ENCODE peak calls at places on chromosome 19, in five cellular contexts. G is K562, O is H1, T is GM12878, D is HepG2. P is an unnamed sample.

GRCh38 chr19:3146677-3147100 is 10.9 kb downstream of the GNA15 start:
- DNase-seq in D (peak; percentile 21), O (peak; percentile 96), T (no peak), G (peak; percentile 68), P (no peak)

GRCh38 chr19:39194832-39195542 is 1.8 kb upstream of the NCCRP1 start:
- DNase-seq in O (no peak), T (no peak), D (no peak), G (no peak), P (no peak)

GRCh38 chr19:14147797-14148605 is 11.6 kb upstream of the ASF1B start:
- DNase-seq in G (peak; percentile 81), T (no peak), D (peak; percentile 39), O (peak; percentile 73), P (peak; percentile 36)

GRCh38 chr19:50933640-50934039 is 19.2 kb downstream of the KLK5 start:
- DNase-seq in G (no peak), T (no peak), D (no peak), O (no peak), P (no peak)

GRCh38 chr19:3665681-3666544 is 34.4 kb downstream of the PIP5K1C start:
- DNase-seq in T (no peak), O (peak; percentile 96), G (peak; percentile 90), D (peak; percentile 13), P (no peak)

GRCh38 chr19:44303976-44304568 is 753 bp downstream of the ZNF235 start:
- DNase-seq in D (no peak), G (peak; percentile 16), T (no peak), O (no peak), P (no peak)

GRCh38 chr19:4577020-4577782 is 17.7 kb upstream of the SEMA6B start:
- DNase-seq in O (peak; percentile 55), D (no peak), G (peak; percentile 55), T (no peak), P (no peak)

GRCh38 chr19:49553451-49554271 is 25.9 kb downstream of the RCN3 start:
- DNase-seq in G (no peak), T (no peak), O (no peak), D (peak; percentile 79), P (no peak)

GRCh38 chr19:1811472-1811894 is 593 bp downstream of the ATP8B3 start:
- DNase-seq in O (no peak), D (peak; percentile 59), T (no peak), G (peak; percentile 90), P (peak; percentile 90)

DNA sequence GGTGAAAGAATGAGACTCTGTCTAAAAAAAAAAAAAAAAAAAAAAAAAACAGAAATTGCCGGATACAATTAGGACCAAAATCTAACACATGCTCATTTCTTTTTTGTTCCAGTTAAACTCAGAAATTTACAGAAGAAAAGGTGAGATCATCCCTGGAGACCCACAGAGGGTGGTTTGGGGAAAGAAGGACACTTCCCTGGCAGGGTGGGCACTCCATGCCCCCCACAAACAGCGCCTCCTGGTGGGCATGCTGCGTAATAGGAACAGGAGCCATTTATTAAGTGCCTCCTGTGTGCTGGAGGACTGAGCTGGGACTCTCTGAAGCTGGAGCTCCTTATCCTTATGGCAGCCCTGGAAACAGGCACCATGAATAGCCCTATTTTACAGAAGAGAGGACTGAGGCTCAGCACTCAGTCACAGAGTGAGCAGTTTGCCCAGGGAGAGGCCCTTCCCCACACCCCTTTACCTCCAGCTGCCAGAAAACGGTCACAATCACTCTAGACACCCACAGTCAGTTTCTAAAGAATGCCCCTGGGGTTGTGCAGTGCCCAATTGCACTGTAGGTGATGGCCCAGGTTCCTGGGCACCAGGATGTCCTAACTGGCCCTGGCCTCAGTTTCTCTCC is 10.1 kb downstream of the C19orf38 start:
- DNase-seq in O (peak; percentile 78), D (no peak), T (no peak), G (peak; percentile 73), P (no peak)
- TF ChIP-seq CTCF in O (peak; percentile 93), D (peak; percentile 75), T (peak; percentile 91), G (peak; percentile 99), P (peak; percentile 96)

DNA sequence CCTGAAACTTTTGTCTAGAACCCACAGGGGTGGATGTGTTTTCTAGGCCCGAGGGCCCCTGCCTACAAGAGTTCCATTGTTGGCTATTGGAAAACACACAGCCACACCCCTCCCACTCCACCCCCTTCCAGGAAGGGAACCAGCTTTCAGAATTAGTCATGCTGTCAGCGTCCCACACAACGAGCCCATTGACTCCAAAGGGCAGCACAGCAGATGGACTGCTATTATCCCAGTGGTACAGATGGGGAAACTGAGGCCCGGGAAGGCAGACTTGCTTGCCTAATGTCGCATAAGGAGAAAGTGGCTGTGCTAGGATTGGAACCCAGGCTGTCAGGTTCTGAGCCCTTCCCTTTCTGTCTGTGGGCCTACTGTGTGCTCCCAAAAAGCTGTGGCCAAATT is 8.1 kb upstream of the FXYD3 start:
- DNase-seq in G (peak; percentile 68), O (no peak), D (peak; percentile 90), T (no peak), P (peak; percentile 78)
- TF ChIP-seq SRF in G (no peak), O (no peak), D (no peak), T (no peak), P (no peak)

GRCh38 chr19:30556230-30556711 is 184.1 kb downstream of the ZNF536 start:
- DNase-seq in O (no peak), D (no peak), G (no peak), T (no peak), P (no peak)
- TF ChIP-seq CTCF in O (peak; percentile 64), D (no peak), G (no peak), T (no peak), P (no peak)

GRCh38 chr19:38021356-38021755 is 114.3 kb downstream of the SIPA1L3 start:
- DNase-seq in G (no peak), D (no peak), T (no peak), O (no peak), P (no peak)

GRCh38 chr19:38025908-38026307 is 118.9 kb downstream of the SIPA1L3 start:
- DNase-seq in O (no peak), D (no peak), T (no peak), G (no peak), P (no peak)

GRCh38 chr19:38023661-38024574 is 116.9 kb downstream of the SIPA1L3 start:
- DNase-seq in O (no peak), T (no peak), G (no peak), D (no peak), P (no peak)

GRCh38 chr19:38024991-38025716 is 118.1 kb downstream of the SIPA1L3 start:
- DNase-seq in G (peak; percentile 49), O (no peak), T (no peak), D (no peak), P (no peak)

GRCh38 chr19:38023245-38023644 is 116.2 kb downstream of the SIPA1L3 start:
- DNase-seq in D (no peak), G (no peak), T (no peak), O (no peak), P (no peak)
- TF ChIP-seq SRF in D (no peak), G (no peak), T (no peak), O (no peak), P (no peak)